ENCODE peak calls at places on chromosomes 11 and 22, in ten cellular contexts. P, F, N, L, M, T, B, S, E and X are unnamed samples.

GRCh38 chr11:120973501-120973900 is 50.4 kb upstream of the TBCEL start:
- DNase-seq in P (no peak), F (no peak), N (no peak), L (no peak), M (no peak), T (no peak), B (no peak), S (no peak), E (no peak), X (no peak)

GRCh38 chr11:10778217-10778970 is 27.3 kb downstream of the CTR9 start:
- DNase-seq in P (no peak), F (no peak), N (no peak), L (no peak), M (no peak), T (no peak), B (peak), S (peak), E (no peak), X (no peak)

GRCh38 chr11:99281331-99281730 is 260.6 kb downstream of the CNTN5 start:
- DNase-seq in P (no peak), F (no peak), N (no peak), L (no peak), M (no peak), T (no peak), B (no peak), S (no peak), E (no peak), X (no peak)

GRCh38 chr11:74694536-74694935 is 36.7 kb downstream of the CHRDL2 start:
- DNase-seq in P (no peak), F (no peak), N (no peak), L (no peak), M (no peak), T (no peak), B (no peak), S (no peak), E (no peak), X (no peak)

GRCh38 chr22:28075260-28075981 is 156.4 kb upstream of the PITPNB start:
- DNase-seq in P (no peak), F (no peak), N (no peak), L (no peak), M (no peak), T (no peak), B (peak), S (peak), E (no peak), X (no peak)

GRCh38 chr11:134557571-134558257 is 145.7 kb upstream of the B3GAT1 start:
- DNase-seq in P (peak), F (no peak), N (no peak), L (no peak), M (no peak), T (peak), B (no peak), S (no peak), E (no peak), X (no peak)

GRCh38 chr11:721913-722811 is 16.1 kb downstream of the EPS8L2 start:
- DNase-seq in P (no peak), F (peak), N (peak), L (no peak), M (no peak), T (peak), B (no peak), S (no peak), E (no peak), X (peak)

GRCh38 chr11:75582935-75583709 is 21.1 kb downstream of the SERPINH1 start:
- DNase-seq in P (peak), F (peak), N (peak), L (peak), M (peak), T (peak), B (peak), S (no peak), E (no peak), X (peak)

GRCh38 chr11:125129316-125129990 is 18.0 kb upstream of the TMEM218 start:
- DNase-seq in P (no peak), F (no peak), N (no peak), L (no peak), M (no peak), T (no peak), B (no peak), S (no peak), E (no peak), X (no peak)

GRCh38 chr11:10459029-10459970 is 4.2 kb downstream of the AMPD3 start:
- DNase-seq in P (peak), F (peak), N (peak), L (no peak), M (no peak), T (no peak), B (no peak), S (no peak), E (peak), X (peak)

GRCh38 chr22:35311551-35311999 is 11.9 kb downstream of the TOM1 start:
- DNase-seq in P (no peak), F (no peak), N (no peak), L (no peak), M (no peak), T (peak), B (no peak), S (no peak), E (no peak), X (no peak)

GRCh38 chr11:61587951-61588695 is 7.2 kb upstream of the SYT7 start:
- DNase-seq in P (peak), F (peak), N (no peak), L (peak), M (peak), T (peak), B (no peak), S (no peak), E (no peak), X (peak)

GRCh38 chr11:64045700-64046099 is 10.0 kb downstream of the FLRT1 start:
- DNase-seq in P (no peak), F (no peak), N (no peak), L (no peak), M (no peak), T (no peak), B (no peak), S (no peak), E (no peak), X (no peak)

GRCh38 chr11:19498986-19499669 is 213.5 kb upstream of the NAV2 start:
- DNase-seq in P (no peak), F (no peak), N (no peak), L (no peak), M (no peak), T (no peak), B (peak), S (no peak), E (no peak), X (no peak)

GRCh38 chr11:77067776-77068460 is 1.1 kb downstream of the CAPN5 start:
- DNase-seq in P (peak), F (no peak), N (no peak), L (no peak), M (peak), T (peak), B (no peak), S (no peak), E (no peak), X (no peak)

GRCh38 chr11:77068461-77069335 is 1.9 kb downstream of the CAPN5 start:
- DNase-seq in P (peak), F (no peak), N (no peak), L (no peak), M (no peak), T (peak), B (no peak), S (no peak), E (no peak), X (no peak)

GRCh38 chr11:77064648-77065217 is 2.0 kb upstream of the CAPN5 start:
- DNase-seq in P (peak), F (no peak), N (no peak), L (no peak), M (peak), T (peak), B (no peak), S (no peak), E (no peak), X (no peak)

GRCh38 chr11:77065878-77066228 is 918 bp upstream of the CAPN5 start:
- DNase-seq in P (no peak), F (no peak), N (no peak), L (no peak), M (peak), T (peak), B (peak), S (no peak), E (no peak), X (no peak)

GRCh38 chr11:77066229-77067023 is at the start of gene CAPN5:
- DNase-seq in P (peak), F (peak), N (peak), L (peak), M (peak), T (peak), B (peak), S (peak), E (no peak), X (peak)
- TF ChIP-seq CTCF in P (peak), F (no peak), N (peak), L (peak), M (peak), T (peak), B (peak), S (peak), E (peak), X (peak)

GRCh38 chr22:30606455-30607299 is at the start of gene TCN2:
- DNase-seq in P (peak), F (peak), N (peak), L (peak), M (peak), T (peak), B (peak), S (no peak), E (peak), X (peak)
- TF ChIP-seq CTCF in P (no peak), F (no peak), N (no peak), L (no peak), M (no peak), T (no peak), B (no peak), S (peak), E (peak), X (no peak)

GRCh38 chr11:115503083-115503885 is 931 bp downstream of the CADM1 start:
- DNase-seq in P (peak), F (peak), N (peak), L (peak), M (peak), T (peak), B (peak), S (no peak), E (peak), X (peak)

GRCh38 chr11:115505165-115505564 is 950 bp upstream of the CADM1 start:
- DNase-seq in P (no peak), F (no peak), N (peak), L (peak), M (peak), T (no peak), B (no peak), S (no peak), E (no peak), X (no peak)

GRCh38 chr11:115502636-115503082 is 1.6 kb downstream of the CADM1 start:
- DNase-seq in P (no peak), F (no peak), N (no peak), L (peak), M (no peak), T (no peak), B (no peak), S (no peak), E (no peak), X (no peak)

GRCh38 chr11:115503886-115504278 is 333 bp downstream of the CADM1 start:
- DNase-seq in P (no peak), F (no peak), N (no peak), L (no peak), M (no peak), T (no peak), B (no peak), S (no peak), E (no peak), X (no peak)

GRCh38 chr11:115504279-115505158 is at the start of gene CADM1:
- DNase-seq in P (peak), F (peak), N (peak), L (peak), M (peak), T (peak), B (peak), S (peak), E (peak), X (peak)
- TF ChIP-seq CTCF in P (peak), F (peak), N (peak), L (peak), M (peak), T (peak), B (peak), S (peak), E (peak), X (peak)

GRCh38 chr11:78586452-78587046 is 11.9 kb upstream of the NARS2 start:
- DNase-seq in P (no peak), F (no peak), N (peak), L (no peak), M (no peak), T (no peak), B (no peak), S (no peak), E (no peak), X (peak)
- TF ChIP-seq CTCF in P (peak), F (peak), N (peak), L (peak), M (peak), T (peak), B (peak), S (peak), E (peak), X (peak)

GRCh38 chr11:112023104-112023503 is 2.1 kb upstream of the DLAT start:
- DNase-seq in P (no peak), F (no peak), N (no peak), L (no peak), M (no peak), T (no peak), B (peak), S (no peak), E (no peak), X (no peak)
- TF ChIP-seq CTCF in P (peak), F (no peak), N (no peak), L (peak), M (no peak), T (no peak), B (no peak), S (no peak), E (no peak), X (no peak)